ENCODE peak calls at places on chromosome 7, in five cellular contexts. Q is CD4-positive, alpha-beta T cell; N is hippocampal formation; S is iris pigment epithelial cell; M is fibroblast of pulmonary artery. A is an unnamed sample.
A peak's percentile ranks its signal among the peaks of the same experiment; 100 is the strongest.

GRCh38 chr7:32100508-32100907 is 30.3 kb upstream of the PDE1C start:
- DNase-seq in S (no peak), Q (no peak), M (no peak), N (no peak), A (no peak)

GRCh38 chr7:95614442-95614940 is 18.2 kb upstream of the PDK4 start:
- DNase-seq in Q (no peak), S (no peak), N (no peak), M (no peak), A (no peak)

GRCh38 chr7:108331971-108332370 is 124.3 kb downstream of the NRCAM start:
- DNase-seq in S (no peak), M (no peak), N (no peak), Q (no peak), A (no peak)

GRCh38 chr7:26091933-26092332 is 60.1 kb upstream of the NFE2L3 start:
- DNase-seq in S (peak; percentile 7), Q (no peak), N (no peak), M (peak; percentile 10), A (no peak)

GRCh38 chr7:68858497-68858896 is 739.8 kb upstream of the AUTS2 start:
- DNase-seq in Q (no peak), M (no peak), N (no peak), S (no peak), A (no peak)

GRCh38 chr7:24249266-24249665 is 34.7 kb upstream of the NPY start:
- DNase-seq in M (no peak), S (no peak), Q (no peak), N (no peak), A (no peak)

GRCh38 chr7:81111358-81111757 is 192.5 kb upstream of the SEMA3C start:
- DNase-seq in M (peak; percentile 93), N (no peak), S (peak; percentile 99), Q (no peak), A (no peak)

GRCh38 chr7:73521636-73522080 is 435 bp downstream of the BAZ1B start:
- DNase-seq in S (peak; percentile 47), M (peak; percentile 25), N (peak; percentile 42), Q (no peak), A (no peak)

GRCh38 chr7:2523461-2523905 is 3.9 kb downstream of the LFNG start:
- DNase-seq in N (no peak), Q (no peak), S (no peak), M (no peak), A (no peak)

GRCh38 chr7:55438765-55439525 is 73.8 kb downstream of the LANCL2 start:
- DNase-seq in Q (no peak), N (no peak), S (no peak), M (no peak), A (no peak)

GRCh38 chr7:54841772-54842707 is 83.0 kb upstream of the SEC61G start:
- DNase-seq in N (no peak), Q (no peak), S (peak; percentile 66), M (peak; percentile 64), A (no peak)

GRCh38 chr7:107661081-107661864 is 645 bp downstream of the SLC26A4 start:
- DNase-seq in N (no peak), M (peak; percentile 59), S (peak; percentile 62), Q (peak; percentile 6), A (no peak)

GRCh38 chr7:84647797-84648762 is 453.5 kb upstream of the SEMA3A start:
- DNase-seq in N (peak; percentile 15), S (peak; percentile 77), M (peak; percentile 86), Q (no peak), A (no peak)

GRCh38 chr7:86833360-86833759 is 189.7 kb downstream of the GRM3 start:
- DNase-seq in Q (no peak), S (no peak), M (no peak), N (no peak), A (no peak)

GRCh38 chr7:100612730-100613446 is 548 bp downstream of the MOSPD3 start:
- DNase-seq in Q (peak; percentile 22), M (no peak), N (no peak), S (no peak), A (no peak)

GRCh38 chr7:66668112-66668511 is 39.4 kb downstream of the KCTD7 start:
- DNase-seq in N (no peak), M (no peak), Q (no peak), S (no peak), A (no peak)

GRCh38 chr7:111499027-111499426 is 63.3 kb downstream of the IMMP2L start:
- DNase-seq in S (peak; percentile 92), M (peak; percentile 43), Q (no peak), N (no peak), A (no peak)

GRCh38 chr7:87330316-87330715 is 15.1 kb upstream of the CROT start:
- DNase-seq in M (peak; percentile 21), Q (no peak), N (no peak), S (no peak), A (no peak)

GRCh38 chr7:122132341-122132740 is 11.7 kb downstream of the AASS start:
- DNase-seq in S (peak; percentile 57), Q (no peak), M (peak; percentile 37), N (no peak), A (no peak)

GRCh38 chr7:2154831-2155230 is 77.9 kb downstream of the MAD1L1 start:
- DNase-seq in Q (no peak), S (no peak), N (no peak), M (no peak), A (no peak)

GRCh38 chr7:82319674-82320118 is 123.9 kb downstream of the CACNA2D1 start:
- DNase-seq in Q (no peak), N (peak; percentile 76), S (peak; percentile 88), M (peak; percentile 85), A (no peak)

GRCh38 chr7:116232402-116232749 is 22.0 kb downstream of the TES start:
- DNase-seq in S (peak; percentile 61), M (peak; percentile 40), Q (no peak), N (no peak), A (no peak)

GRCh38 chr7:30933124-30933893 is 21.7 kb downstream of the AQP1 start:
- DNase-seq in Q (no peak), N (no peak), M (no peak), S (no peak), A (no peak)

GRCh38 chr7:108145401-108145800 is 15.2 kb upstream of the LAMB4 start:
- DNase-seq in S (no peak), N (no peak), M (no peak), Q (no peak), A (no peak)

GRCh38 chr7:129494041-129494440 is 8.3 kb upstream of the SMKR1 start:
- DNase-seq in S (peak; percentile 94), N (no peak), Q (no peak), M (peak; percentile 72), A (no peak)

GRCh38 chr7:14381306-14381705 is 391.8 kb upstream of the ETV1 start:
- DNase-seq in S (peak; percentile 20), M (peak; percentile 13), Q (no peak), N (no peak), A (no peak)

GRCh38 chr7:50502001-50502684 is 52.0 kb upstream of the FIGNL1 start:
- DNase-seq in M (peak; percentile 97), S (peak; percentile 97), Q (no peak), N (no peak), A (no peak)

GRCh38 chr7:25314729-25315267 is 86.5 kb upstream of the NPVF start:
- DNase-seq in Q (no peak), N (no peak), S (peak; percentile 3), M (peak; percentile 34), A (no peak)

GRCh38 chr7:38476764-38477163 is 154.4 kb downstream of the AMPH start:
- DNase-seq in N (no peak), Q (no peak), M (no peak), S (no peak), A (no peak)

GRCh38 chr7:36396150-36396549 is 6.5 kb downstream of the ANLN start:
- DNase-seq in S (peak; percentile 88), M (peak; percentile 35), N (no peak), Q (no peak), A (no peak)

A was measured in T-helper 1 cell.